ENCODE peak calls at places on chromosomes 16 and 17, in four cellular contexts. Z is T-helper 2 cell, B is anterior cingulate cortex, W is NAMALWA. E is an unnamed sample.

GRCh38 chr17:81332949-81333570 is 38.0 kb upstream of the SLC38A10 start:
- DNase-seq in Z (no peak), B (no peak), W (no peak), E (no peak)

GRCh38 chr17:78124081-78124835 is 4.3 kb downstream of the TMC6 start:
- DNase-seq in Z (no peak), B (no peak), W (peak), E (no peak)

GRCh38 chr17:41486809-41487530 is 2.7 kb downstream of the KRT36 start:
- DNase-seq in Z (no peak), B (no peak), W (peak), E (no peak)

GRCh38 chr17:6457688-6458190 is 13.5 kb downstream of the PIMREG start:
- DNase-seq in Z (no peak), B (no peak), W (no peak), E (no peak)

GRCh38 chr17:6420173-6420641 is 14.7 kb downstream of the AIPL1 start:
- DNase-seq in Z (no peak), B (no peak), W (no peak), E (no peak)

GRCh38 chr17:57861000-57861736 is 11.3 kb upstream of the MRPS23 start:
- DNase-seq in Z (no peak), B (no peak), W (no peak), E (peak)

GRCh38 chr16:90077757-90078593 is 844 bp upstream of the PRDM7 start:
- DNase-seq in Z (peak), B (no peak), W (peak), E (no peak)

GRCh38 chr16:79093554-79093967 is 507.0 kb downstream of the MAF start:
- DNase-seq in Z (no peak), B (no peak), W (no peak), E (no peak)

GRCh38 chr17:48505788-48506187 is 25.0 kb downstream of the HOXB1 start:
- DNase-seq in Z (no peak), B (no peak), W (no peak), E (no peak)

GRCh38 chr16:30628628-30629342 is 18.6 kb upstream of the ZNF689 start:
- DNase-seq in Z (peak), B (peak), W (peak), E (peak)

E was measured in substantia nigra.